ENCODE peak calls at places on chromosomes 4 and X, in six cellular contexts. Z is K562, D is H1, C is GM12891, N is HepG2, G is GM12878. Y is an unnamed sample.

GRCh38 chr4:26242451-26242850 is 78.4 kb upstream of the RBPJ start:
- DNase-seq in G (no peak), C (no peak), N (no peak), Z (no peak), D (no peak), Y (no peak)

GRCh38 chr4:163165217-163166017 is 1.3 kb downstream of the NAF1 start:
- DNase-seq in C (no peak), Z (peak), D (no peak), N (no peak), G (no peak), Y (no peak)

GRCh38 chr4:2761035-2761923 is 5.1 kb upstream of the TNIP2 start:
- DNase-seq in D (no peak), C (no peak), Z (no peak), G (no peak), N (peak), Y (no peak)

GRCh38 chr4:145435646-145436045 is 46.0 kb upstream of the SMAD1 start:
- DNase-seq in D (no peak), C (no peak), G (no peak), Z (no peak), N (no peak), Y (no peak)

GRCh38 chrX:102126863-102127262 is 1.4 kb downstream of the TCEAL2 start:
- DNase-seq in D (no peak), C (no peak), G (no peak), N (no peak), Z (no peak), Y (no peak)

GRCh38 chrX:32571579-32571978 is 639.8 kb downstream of the DMD start:
- DNase-seq in Z (no peak), G (no peak), C (no peak), N (no peak), D (no peak), Y (no peak)

GRCh38 chrX:120517936-120518335 is 42.8 kb downstream of the CUL4B start:
- DNase-seq in Z (no peak), C (no peak), N (no peak), D (no peak), G (no peak), Y (no peak)

GRCh38 chrX:97389761-97390192 is 506.1 kb downstream of the RPA4 start:
- DNase-seq in C (no peak), G (no peak), Z (no peak), N (no peak), D (no peak), Y (no peak)

GRCh38 chr4:40475609-40476008 is 140.5 kb downstream of the CHRNA9 start:
- DNase-seq in D (no peak), Z (no peak), G (no peak), N (peak), C (no peak), Y (no peak)

GRCh38 chrX:144819406-144819805 is 427.9 kb upstream of the SPANXN1 start:
- DNase-seq in Z (no peak), G (no peak), C (no peak), D (no peak), N (no peak), Y (no peak)

GRCh38 chr4:67288964-67289363 is 256.3 kb downstream of the CENPC start:
- DNase-seq in Z (peak), G (no peak), C (peak), N (peak), D (peak), Y (no peak)

DNA sequence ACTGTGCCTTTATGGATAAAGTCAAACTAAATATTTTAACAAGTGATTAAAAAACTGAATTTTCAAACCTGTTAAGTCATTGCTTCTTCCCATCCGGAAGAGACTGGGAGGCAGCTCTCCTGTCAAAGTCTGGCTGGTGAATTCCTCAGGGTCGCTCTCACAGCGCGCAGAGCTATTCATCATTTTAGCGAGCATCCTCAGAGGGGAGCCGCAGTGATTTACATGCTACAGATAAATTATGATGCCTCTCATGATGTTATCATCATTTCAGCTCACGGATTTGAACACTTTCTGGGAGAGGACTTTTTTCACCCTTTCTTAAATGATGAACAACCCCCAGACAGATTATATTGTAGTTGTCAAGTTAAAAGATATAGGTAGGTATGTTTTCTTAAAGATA is 23.5 kb upstream of the PACRGL start:
- DNase-seq in G (no peak), D (no peak), N (no peak), C (no peak), Z (no peak), Y (no peak)
- TF ChIP-seq POLR2AphosphoS5 in G (no peak), D (no peak), N (no peak), C (no peak), Z (no peak), Y (no peak)

DNA sequence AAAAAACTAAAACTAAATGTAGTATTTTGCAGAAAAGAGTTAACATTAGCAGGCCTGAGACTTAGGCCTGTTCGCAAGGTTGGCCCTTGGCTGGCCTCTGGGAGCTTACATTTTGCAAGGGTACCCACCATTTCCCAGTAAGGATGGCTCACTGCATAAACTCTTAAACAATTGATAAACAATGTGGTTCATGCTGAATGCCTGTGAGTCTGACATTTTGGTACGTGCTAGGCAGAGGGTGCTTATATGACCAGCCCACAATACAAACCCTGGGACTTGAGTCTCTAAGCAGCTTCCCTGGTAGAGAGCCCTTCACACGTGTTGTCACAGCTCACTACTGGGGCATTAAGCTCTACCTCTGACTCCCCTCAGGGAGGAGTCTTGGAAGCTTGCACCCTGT is 7.4 kb downstream of the PRPS2 start:
- DNase-seq in G (no peak), Z (no peak), C (no peak), D (no peak), N (no peak), Y (no peak)
- TF ChIP-seq TAF1 in G (no peak), Z (no peak), C (no peak), D (no peak), N (no peak), Y (no peak)

DNA sequence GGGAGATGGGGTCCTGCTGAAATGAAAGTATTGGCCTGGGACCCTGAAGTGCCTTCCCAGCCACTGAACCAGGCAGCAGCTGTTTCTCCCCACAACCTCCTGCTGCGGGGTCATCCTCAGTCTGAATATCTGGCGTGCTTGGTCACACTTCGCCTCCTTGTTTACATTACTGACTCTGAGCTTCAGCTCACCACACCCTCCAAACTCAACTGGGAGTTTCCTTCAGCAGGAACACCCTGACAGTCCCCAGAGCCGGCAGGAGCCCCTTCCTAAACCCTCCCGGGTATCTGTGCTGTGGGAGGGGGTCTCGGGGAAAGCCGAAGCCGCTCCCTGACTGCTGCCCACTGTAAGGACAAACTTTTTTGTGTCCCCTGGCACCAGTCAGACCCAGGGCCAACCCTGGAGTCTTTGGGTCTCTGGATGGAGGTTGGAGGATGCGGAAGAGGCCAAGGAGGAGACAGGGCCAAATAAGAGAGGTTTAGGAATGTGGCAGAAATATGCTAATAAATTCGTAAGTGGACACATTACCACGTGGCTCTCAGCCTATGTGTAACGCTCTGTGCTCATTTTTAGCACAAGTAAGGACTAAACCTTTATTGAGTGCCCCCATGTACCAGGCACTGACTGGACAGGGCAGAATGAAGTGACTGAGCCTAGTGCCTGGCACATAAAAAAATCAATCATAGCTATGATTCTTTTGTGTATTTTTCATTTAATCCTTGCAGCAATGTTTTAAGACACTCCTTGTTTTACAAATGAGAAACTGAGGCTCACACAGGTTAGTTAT is 20.7 kb downstream of the FHDC1 start:
- DNase-seq in G (no peak), N (peak), Z (peak), C (no peak), D (no peak), Y (no peak)
- TF ChIP-seq POLR2A in G (no peak), N (no peak), Z (no peak), C (no peak), D (no peak), Y (no peak)

GRCh38 chrX:106170318-106170717 is 2.2 kb downstream of the PWWP3B start:
- DNase-seq in C (no peak), D (no peak), Z (no peak), G (no peak), N (no peak), Y (no peak)

GRCh38 chrX:106171293-106171692 is 3.2 kb downstream of the PWWP3B start:
- DNase-seq in N (no peak), Z (no peak), G (no peak), C (no peak), D (no peak), Y (no peak)

GRCh38 chrX:106168107-106168506 is at the start of gene PWWP3B:
- DNase-seq in N (no peak), G (no peak), D (no peak), Z (no peak), C (no peak), Y (no peak)
- TF ChIP-seq POLR2AphosphoS5 in N (no peak), G (no peak), D (no peak), Z (no peak), C (no peak), Y (no peak)

Y was measured in GM12892.